ENCODE peak calls at places on chromosomes 12 and 14, in seven cellular contexts. J is H9, X is IMR-90, V is H1, N is neuronal stem cell, D is mesendoderm, H is trophoblast cell. A is an unnamed sample.

GRCh38 chr12:66493841-66494240 is 185.0 kb downstream of the GRIP1 start:
- DNase-seq in H (no peak), D (no peak), J (no peak), X (no peak), V (no peak), N (no peak), A (no peak)

GRCh38 chr12:113299619-113300237 is 35.2 kb downstream of the SLC8B1 start:
- DNase-seq in N (no peak), H (peak), X (peak), V (peak), J (peak), D (peak), A (peak)

GRCh38 chr12:89574736-89575208 is 48.9 kb upstream of the POC1B start:
- DNase-seq in H (no peak), N (peak), V (no peak), X (peak), D (peak), J (no peak), A (peak)

GRCh38 chr12:121365416-121366062 is 13.3 kb upstream of the ANAPC5 start:
- DNase-seq in D (no peak), H (no peak), N (no peak), V (no peak), X (peak), J (no peak), A (no peak)

GRCh38 chr12:124322271-124322998 is 27.5 kb downstream of the RFLNA start:
- DNase-seq in H (peak), X (peak), J (no peak), V (no peak), D (no peak), N (no peak), A (peak)

GRCh38 chr12:75951399-75952228 is 80.0 kb downstream of the PHLDA1 start:
- DNase-seq in D (no peak), H (no peak), N (no peak), V (no peak), X (no peak), J (no peak), A (no peak)

GRCh38 chr12:53869500-53869899 is 69.1 kb upstream of the HOXC13 start:
- DNase-seq in X (no peak), J (no peak), D (no peak), H (no peak), V (no peak), N (no peak), A (no peak)

GRCh38 chr12:109863961-109864712 is 16.2 kb downstream of the GLTP start:
- DNase-seq in N (no peak), X (peak), D (peak), H (peak), V (no peak), J (no peak), A (peak)

GRCh38 chr14:54715244-54715643 is 148.3 kb downstream of the SAMD4A start:
- DNase-seq in D (peak), X (peak), N (no peak), H (no peak), V (no peak), J (no peak), A (no peak)

GRCh38 chr12:50291377-50291776 is 8.1 kb upstream of the LIMA1 start:
- DNase-seq in J (no peak), X (no peak), V (no peak), H (no peak), D (no peak), N (no peak), A (no peak)

GRCh38 chr12:3655331-3655900 is 97.5 kb downstream of the CRACR2A start:
- DNase-seq in X (no peak), V (peak), D (peak), N (no peak), H (no peak), J (peak), A (peak)

GRCh38 chr14:86091811-86092210 is 561.9 kb downstream of the FLRT2 start:
- DNase-seq in D (peak), H (no peak), N (no peak), X (peak), V (no peak), J (no peak), A (no peak)

GRCh38 chr14:28677381-28677780 is 89.2 kb upstream of the FOXG1 start:
- DNase-seq in J (no peak), H (no peak), D (peak), X (no peak), N (no peak), V (no peak), A (no peak)

GRCh38 chr14:105087308-105087962 is 22.2 kb upstream of the GPR132 start:
- DNase-seq in N (no peak), H (peak), X (peak), D (peak), V (no peak), J (peak), A (peak)

GRCh38 chr14:88904864-88905263 is 80.4 kb downstream of the TTC8 start:
- DNase-seq in H (peak), D (no peak), V (no peak), J (no peak), N (no peak), X (peak), A (no peak)

DNA sequence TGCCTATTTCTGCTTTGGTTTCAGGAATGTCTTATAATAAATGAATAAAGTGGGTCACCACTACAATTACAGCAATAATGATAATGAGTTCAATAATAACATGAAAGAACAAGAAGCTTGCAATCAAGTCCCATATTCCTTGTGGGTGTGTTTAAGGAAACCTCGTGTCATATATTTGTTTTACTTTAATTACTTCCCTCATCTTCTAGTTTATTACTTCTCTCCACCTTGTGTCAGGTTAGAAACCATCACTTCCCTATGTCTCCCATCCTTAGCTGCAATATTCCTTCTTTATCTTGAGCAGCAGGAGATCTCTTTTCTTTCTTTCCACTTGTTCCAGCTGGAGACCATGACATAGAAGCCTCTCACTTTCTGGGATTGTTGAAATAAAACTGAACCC is 384.0 kb upstream of the TMEM132C start:
- DNase-seq in H (no peak), V (no peak), X (no peak), N (no peak), D (no peak), J (no peak), A (no peak)
- H4K8ac ChIP-seq in H (no peak), V (no peak), X (no peak), N (no peak), D (no peak), J (no peak), A (no peak)

GRCh38 chr12:45334396-45334795 is 118.5 kb downstream of the ANO6 start:
- DNase-seq in V (no peak), N (no peak), D (no peak), J (no peak), X (no peak), H (no peak), A (no peak)
- H4K8ac ChIP-seq in V (no peak), N (no peak), D (no peak), J (no peak), X (no peak), H (no peak), A (no peak)

DNA sequence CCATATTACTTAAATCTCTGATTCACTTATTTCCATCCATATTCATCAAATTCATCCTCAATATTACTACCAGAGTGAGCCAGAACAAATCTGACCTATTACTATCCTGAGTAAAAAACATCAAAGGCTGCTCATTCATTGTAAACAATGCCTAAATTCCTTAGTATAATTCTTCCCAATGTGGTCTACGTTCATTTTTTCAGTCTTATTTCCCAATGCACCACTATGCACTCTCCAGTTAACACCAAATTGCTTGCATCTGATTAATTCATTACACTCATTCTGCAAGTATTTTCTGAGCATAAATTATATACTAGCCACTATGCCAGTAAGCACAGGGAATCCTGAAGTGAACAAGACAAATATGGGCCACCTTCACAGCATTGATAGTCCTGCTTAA is 110.0 kb downstream of the EPS8 start:
- DNase-seq in H (no peak), J (no peak), V (no peak), X (peak), D (no peak), N (no peak), A (peak)
- H4K8ac ChIP-seq in H (no peak), J (no peak), V (no peak), X (peak), D (no peak), N (no peak), A (no peak)

GRCh38 chr12:120155072-120155471 is 38.5 kb upstream of the RAB35 start:
- DNase-seq in D (no peak), N (no peak), H (no peak), J (no peak), X (no peak), V (no peak), A (no peak)

GRCh38 chr12:120145164-120145563 is 28.6 kb upstream of the RAB35 start:
- DNase-seq in X (no peak), J (no peak), V (no peak), D (no peak), H (no peak), N (no peak), A (no peak)

GRCh38 chr12:120156315-120157259 is 37.9 kb downstream of the GCN1 start:
- DNase-seq in D (no peak), N (no peak), V (no peak), J (no peak), X (no peak), H (no peak), A (no peak)

GRCh38 chr12:120148011-120148410 is 31.5 kb upstream of the RAB35 start:
- DNase-seq in H (no peak), V (no peak), X (no peak), D (no peak), N (no peak), J (no peak), A (no peak)

DNA sequence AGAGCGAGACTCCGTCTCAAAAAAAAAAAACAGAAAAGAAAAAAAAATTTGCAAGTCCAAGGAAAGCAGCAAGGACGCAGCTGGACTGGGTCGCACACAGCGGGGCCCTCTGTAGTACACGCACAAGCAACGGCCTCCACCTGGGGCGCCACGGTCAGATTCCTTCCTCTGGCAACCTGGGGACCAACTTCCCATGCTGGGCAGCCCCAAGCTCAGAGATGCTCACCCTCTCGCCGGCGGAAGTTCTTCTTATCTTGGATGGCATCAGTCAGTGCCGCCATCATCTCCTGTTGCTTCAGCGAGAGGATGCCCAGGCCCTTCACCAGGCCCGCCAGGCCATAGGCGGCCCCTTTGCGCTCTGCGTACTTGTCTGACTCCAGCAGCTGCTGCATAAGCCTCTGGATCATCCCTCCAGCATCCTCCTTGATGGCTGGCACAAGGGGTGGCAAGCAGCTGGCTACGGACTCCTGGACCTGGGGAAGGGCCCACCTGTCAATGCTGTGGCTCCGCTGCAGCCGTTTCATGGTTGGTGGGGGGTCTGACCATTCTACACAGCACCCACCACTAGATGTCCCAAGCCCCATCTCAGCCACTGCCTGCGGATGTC is 34.5 kb upstream of the RAB35 start:
- DNase-seq in V (no peak), D (no peak), J (no peak), N (no peak), X (no peak), H (no peak), A (no peak)
- H4K8ac ChIP-seq in V (no peak), D (no peak), J (no peak), N (no peak), X (no peak), H (no peak), A (no peak)

DNA sequence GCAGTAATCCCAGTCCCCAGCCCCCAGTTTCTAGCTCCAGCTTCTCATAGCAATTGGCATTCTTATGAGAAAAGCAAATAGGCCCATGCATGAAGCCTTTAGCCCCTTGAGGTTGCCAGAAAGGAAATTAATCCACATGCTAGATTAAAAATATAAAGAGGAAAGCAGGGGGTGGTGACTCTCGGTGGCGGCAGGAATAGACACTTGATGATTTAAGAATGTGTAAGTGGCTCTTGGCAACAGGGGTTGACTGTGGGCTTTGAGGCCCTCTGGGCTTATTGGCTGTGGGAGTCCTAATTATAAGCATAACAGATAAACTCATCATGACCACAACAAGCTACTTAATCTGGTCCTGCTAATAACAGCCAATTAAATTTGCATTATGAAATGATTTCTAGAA is 1367.3 kb upstream of the FLRT2 start:
- DNase-seq in J (no peak), D (no peak), V (no peak), X (no peak), H (no peak), N (no peak), A (no peak)
- H4K8ac ChIP-seq in J (no peak), D (peak), V (no peak), X (no peak), H (no peak), N (no peak), A (no peak)

DNA sequence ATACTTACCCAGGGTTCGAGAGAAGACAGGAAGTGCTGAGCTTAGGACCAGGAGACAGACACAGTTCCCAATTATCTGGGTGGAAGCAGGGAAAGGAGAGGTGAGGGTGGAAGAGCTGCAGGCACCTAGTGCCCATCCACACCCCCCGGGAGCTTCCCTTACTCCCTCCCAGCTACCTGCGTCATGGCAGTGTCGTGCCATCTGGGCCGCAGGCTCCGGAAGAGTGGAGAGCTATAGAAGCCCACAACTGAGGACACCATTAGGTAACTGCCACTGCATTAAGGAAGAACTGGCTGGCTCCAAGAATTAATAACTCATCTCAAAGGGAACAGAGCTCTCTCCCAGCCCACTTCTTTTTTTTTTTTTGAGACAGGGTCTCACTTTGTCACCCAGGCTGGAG is 5.8 kb upstream of the DHH start:
- DNase-seq in D (no peak), V (no peak), N (no peak), H (no peak), X (no peak), J (no peak), A (no peak)
- H4K8ac ChIP-seq in D (no peak), V (no peak), N (no peak), H (no peak), X (no peak), J (no peak), A (no peak)

GRCh38 chr12:101881228-101881627 is 3.8 kb downstream of the DRAM1 start:
- DNase-seq in J (no peak), N (no peak), H (no peak), V (no peak), X (no peak), D (no peak), A (no peak)

GRCh38 chr12:101877816-101878811 is 734 bp downstream of the DRAM1 start:
- DNase-seq in X (no peak), N (no peak), J (peak), D (peak), H (no peak), V (no peak), A (peak)

GRCh38 chr12:101876861-101877815 is at the start of gene DRAM1:
- DNase-seq in X (peak), V (peak), D (peak), H (peak), N (peak), J (peak), A (peak)

GRCh38 chr12:101884174-101884573 is 6.8 kb downstream of the DRAM1 start:
- DNase-seq in D (no peak), N (no peak), J (no peak), H (no peak), X (no peak), V (no peak), A (no peak)

GRCh38 chr12:101880769-101881168 is 3.4 kb downstream of the DRAM1 start:
- DNase-seq in J (no peak), D (no peak), H (no peak), N (no peak), V (no peak), X (no peak), A (no peak)
- H4K8ac ChIP-seq in J (no peak), D (no peak), H (no peak), N (no peak), V (no peak), X (peak), A (no peak)

A was measured in mesenchymal stem cell.